ENCODE peak calls at places on chromosome 9, in ten cellular contexts. One of them, this sample, is unnamed.

GRCh38 chr9:38707885-38708640 is 11.9 kb downstream of the FAM240B start:
- DNase-seq in astrocyte: no peak
- DNase-seq in mesendoderm: peak; percentile 74
- DNase-seq in GM23248: no peak
- DNase-seq in SK-N-SH: no peak
- DNase-seq in OCI-LY7: peak; percentile 2
- DNase-seq in neural progenitor cell: peak; percentile 49
- DNase-seq in PC-3: peak; percentile 29
- DNase-seq in Karpas-422: peak; percentile 64
- DNase-seq in A549: peak; percentile 57
- DNase-seq in this sample: no peak

GRCh38 chr9:100063185-100063584 is 35.6 kb downstream of the ERP44 start:
- DNase-seq in SK-N-SH: no peak
- DNase-seq in A549: no peak
- DNase-seq in PC-3: no peak
- DNase-seq in mesendoderm: peak; percentile 75
- DNase-seq in astrocyte: no peak
- DNase-seq in neural progenitor cell: no peak
- DNase-seq in Karpas-422: no peak
- DNase-seq in OCI-LY7: no peak
- DNase-seq in GM23248: no peak
- DNase-seq in this sample: no peak

GRCh38 chr9:35811364-35812024 is 568 bp downstream of the SPAG8 start:
- DNase-seq in GM23248: peak; percentile 52
- DNase-seq in neural progenitor cell: no peak
- DNase-seq in PC-3: no peak
- DNase-seq in Karpas-422: no peak
- DNase-seq in mesendoderm: no peak
- DNase-seq in SK-N-SH: no peak
- DNase-seq in OCI-LY7: no peak
- DNase-seq in astrocyte: no peak
- DNase-seq in A549: no peak
- DNase-seq in this sample: peak; percentile 73

GRCh38 chr9:7358876-7359275 is 440.7 kb downstream of the DMAC1 start:
- DNase-seq in GM23248: no peak
- DNase-seq in A549: no peak
- DNase-seq in OCI-LY7: no peak
- DNase-seq in astrocyte: no peak
- DNase-seq in mesendoderm: peak; percentile 22
- DNase-seq in SK-N-SH: no peak
- DNase-seq in PC-3: no peak
- DNase-seq in Karpas-422: no peak
- DNase-seq in neural progenitor cell: peak; percentile 24
- DNase-seq in this sample: no peak

GRCh38 chr9:115838417-115838816 is 315.2 kb upstream of the PAPPA start:
- DNase-seq in SK-N-SH: no peak
- DNase-seq in neural progenitor cell: no peak
- DNase-seq in PC-3: no peak
- DNase-seq in Karpas-422: no peak
- DNase-seq in mesendoderm: no peak
- DNase-seq in OCI-LY7: no peak
- DNase-seq in A549: no peak
- DNase-seq in astrocyte: no peak
- DNase-seq in GM23248: no peak
- DNase-seq in this sample: no peak

GRCh38 chr9:83537331-83538171 is 650 bp downstream of the FRMD3 start:
- DNase-seq in mesendoderm: peak; percentile 29
- DNase-seq in A549: peak; percentile 7
- DNase-seq in neural progenitor cell: peak; percentile 66
- DNase-seq in Karpas-422: no peak
- DNase-seq in GM23248: peak; percentile 27
- DNase-seq in SK-N-SH: peak; percentile 47
- DNase-seq in OCI-LY7: no peak
- DNase-seq in astrocyte: peak; percentile 1
- DNase-seq in PC-3: no peak
- DNase-seq in this sample: no peak

GRCh38 chr9:120916573-120916972 is 10.0 kb downstream of the TRAF1 start:
- DNase-seq in A549: no peak
- DNase-seq in PC-3: no peak
- DNase-seq in SK-N-SH: peak; percentile 78
- DNase-seq in astrocyte: no peak
- DNase-seq in Karpas-422: no peak
- DNase-seq in OCI-LY7: no peak
- DNase-seq in mesendoderm: no peak
- DNase-seq in GM23248: peak; percentile 71
- DNase-seq in neural progenitor cell: no peak
- DNase-seq in this sample: no peak

GRCh38 chr9:88741335-88741734 is 206.4 kb downstream of the NXNL2 start:
- DNase-seq in SK-N-SH: no peak
- DNase-seq in PC-3: peak; percentile 17
- DNase-seq in Karpas-422: peak; percentile 82
- DNase-seq in A549: peak; percentile 44
- DNase-seq in OCI-LY7: peak; percentile 18
- DNase-seq in astrocyte: no peak
- DNase-seq in GM23248: no peak
- DNase-seq in mesendoderm: peak; percentile 55
- DNase-seq in neural progenitor cell: peak; percentile 31
- DNase-seq in this sample: peak; percentile 47

GRCh38 chr9:77562021-77562748 is 85.9 kb downstream of the GNA14 start:
- DNase-seq in A549: no peak
- DNase-seq in OCI-LY7: no peak
- DNase-seq in PC-3: no peak
- DNase-seq in neural progenitor cell: no peak
- DNase-seq in astrocyte: no peak
- DNase-seq in Karpas-422: peak; percentile 63
- DNase-seq in GM23248: no peak
- DNase-seq in SK-N-SH: no peak
- DNase-seq in mesendoderm: no peak
- DNase-seq in this sample: no peak

GRCh38 chr9:77561321-77562020 is 86.7 kb downstream of the GNA14 start:
- DNase-seq in OCI-LY7: no peak
- DNase-seq in Karpas-422: peak; percentile 62
- DNase-seq in A549: no peak
- DNase-seq in neural progenitor cell: no peak
- DNase-seq in GM23248: no peak
- DNase-seq in astrocyte: no peak
- DNase-seq in PC-3: no peak
- DNase-seq in mesendoderm: no peak
- DNase-seq in SK-N-SH: no peak
- DNase-seq in this sample: no peak

DNA sequence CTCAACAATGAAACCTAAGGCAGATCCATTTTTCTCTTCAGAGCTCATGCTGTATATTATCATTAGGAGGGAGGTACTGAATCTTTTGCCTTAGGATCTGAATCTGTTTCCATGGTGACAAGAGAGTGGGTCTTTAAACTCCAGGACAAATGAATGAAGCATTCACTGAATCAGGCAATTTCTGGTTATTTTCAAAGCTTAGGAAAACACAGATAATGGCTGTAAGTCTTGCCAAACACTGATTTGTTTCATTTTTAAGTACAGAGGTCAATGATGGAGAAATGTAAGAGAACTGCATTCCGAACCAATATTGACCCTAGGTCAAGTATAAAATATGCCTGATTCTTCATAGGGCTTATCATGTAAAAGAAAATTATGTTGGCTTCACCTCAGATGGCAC is 84.9 kb downstream of the GNA14 start:
- DNase-seq in mesendoderm: no peak
- DNase-seq in GM23248: no peak
- DNase-seq in OCI-LY7: no peak
- DNase-seq in PC-3: no peak
- DNase-seq in Karpas-422: no peak
- DNase-seq in A549: no peak
- DNase-seq in astrocyte: no peak
- DNase-seq in neural progenitor cell: no peak
- DNase-seq in SK-N-SH: peak; percentile 17
- DNase-seq in this sample: no peak
- H3K27ac ChIP-seq in mesendoderm: no peak overlapping the region
- H3K27ac ChIP-seq in GM23248: no peak overlapping the region
- H3K27ac ChIP-seq in OCI-LY7: no peak overlapping the region
- H3K27ac ChIP-seq in PC-3: no peak overlapping the region
- H3K27ac ChIP-seq in Karpas-422: peak overlapping the region; percentile 41
- H3K27ac ChIP-seq in A549: no peak overlapping the region
- H3K27ac ChIP-seq in astrocyte: no peak overlapping the region
- H3K27ac ChIP-seq in neural progenitor cell: no peak overlapping the region
- H3K27ac ChIP-seq in SK-N-SH: no peak overlapping the region
- H3K27ac ChIP-seq in this sample: no peak overlapping the region

GRCh38 chr9:128552744-128553221 is 396 bp downstream of the SPTAN1 start:
- DNase-seq in A549: peak; percentile 24
- DNase-seq in SK-N-SH: peak; percentile 80
- DNase-seq in GM23248: peak; percentile 72
- DNase-seq in OCI-LY7: peak; percentile 68
- DNase-seq in mesendoderm: peak; percentile 65
- DNase-seq in neural progenitor cell: peak; percentile 86
- DNase-seq in PC-3: peak; percentile 14
- DNase-seq in Karpas-422: peak; percentile 81
- DNase-seq in astrocyte: no peak
- DNase-seq in this sample: peak; percentile 86

GRCh38 chr9:128550226-128550625 is 2.2 kb upstream of the SPTAN1 start:
- DNase-seq in GM23248: peak; percentile 30
- DNase-seq in OCI-LY7: no peak
- DNase-seq in PC-3: no peak
- DNase-seq in A549: no peak
- DNase-seq in neural progenitor cell: no peak
- DNase-seq in Karpas-422: peak; percentile 40
- DNase-seq in astrocyte: no peak
- DNase-seq in mesendoderm: peak; percentile 70
- DNase-seq in SK-N-SH: no peak
- DNase-seq in this sample: no peak

GRCh38 chr9:128550770-128551651 is 1.4 kb upstream of the SPTAN1 start:
- DNase-seq in OCI-LY7: no peak
- DNase-seq in PC-3: no peak
- DNase-seq in mesendoderm: peak; percentile 51
- DNase-seq in GM23248: peak; percentile 75
- DNase-seq in neural progenitor cell: peak; percentile 88
- DNase-seq in A549: no peak
- DNase-seq in Karpas-422: peak; percentile 48
- DNase-seq in astrocyte: peak; percentile 57
- DNase-seq in SK-N-SH: no peak
- DNase-seq in this sample: peak; percentile 26

GRCh38 chr9:128552153-128552743 is at the start of gene SPTAN1:
- DNase-seq in astrocyte: peak; percentile 79
- DNase-seq in OCI-LY7: peak; percentile 94
- DNase-seq in PC-3: peak; percentile 85
- DNase-seq in A549: peak; percentile 87
- DNase-seq in mesendoderm: peak; percentile 92
- DNase-seq in neural progenitor cell: peak; percentile 96
- DNase-seq in GM23248: peak; percentile 96
- DNase-seq in Karpas-422: peak; percentile 98
- DNase-seq in SK-N-SH: peak; percentile 99
- DNase-seq in this sample: peak; percentile 98

DNA sequence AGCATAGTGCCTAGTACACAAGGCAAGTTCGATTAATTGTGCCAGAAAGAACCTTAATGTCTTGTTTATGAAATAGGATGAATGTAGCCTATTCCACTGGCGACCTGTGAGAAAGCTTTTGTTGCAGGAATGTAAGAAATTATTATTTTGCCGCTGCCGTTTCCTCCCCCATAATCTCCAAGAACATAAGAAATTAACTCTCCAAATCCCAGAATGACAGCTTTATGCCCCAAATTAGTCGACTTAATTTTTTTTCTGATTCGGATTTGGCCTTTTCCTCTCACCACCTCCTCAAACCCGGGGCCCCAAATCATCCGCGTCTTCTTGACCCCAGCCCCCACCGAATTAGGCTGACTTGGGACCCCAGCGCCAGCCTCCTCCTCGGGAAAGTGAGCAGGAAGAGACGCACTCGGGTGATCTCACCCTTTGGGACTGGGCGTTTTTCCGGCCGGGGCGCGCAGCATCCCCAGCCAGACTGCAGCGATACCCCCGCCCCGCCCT is 685 bp upstream of the SPTAN1 start:
- DNase-seq in SK-N-SH: no peak
- DNase-seq in PC-3: peak; percentile 73
- DNase-seq in astrocyte: no peak
- DNase-seq in OCI-LY7: no peak
- DNase-seq in A549: no peak
- DNase-seq in mesendoderm: peak; percentile 93
- DNase-seq in neural progenitor cell: no peak
- DNase-seq in Karpas-422: no peak
- DNase-seq in GM23248: no peak
- DNase-seq in this sample: peak; percentile 58
- H3K4me2 ChIP-seq in SK-N-SH: peak overlapping the region; percentile 87
- H3K4me2 ChIP-seq in PC-3: peak overlapping the region; percentile 82
- H3K4me2 ChIP-seq in astrocyte: peak overlapping the region; percentile 95
- H3K4me2 ChIP-seq in OCI-LY7: peak overlapping the region; percentile 86
- H3K4me2 ChIP-seq in A549: peak overlapping the region; percentile 91
- H3K4me2 ChIP-seq in mesendoderm: peak overlapping the region; percentile 73
- H3K4me2 ChIP-seq in neural progenitor cell: peak overlapping the region; percentile 84
- H3K4me2 ChIP-seq in Karpas-422: peak overlapping the region; percentile 100
- H3K4me2 ChIP-seq in GM23248: peak overlapping the region; percentile 99
- H3K4me2 ChIP-seq in this sample: peak overlapping the region; percentile 90

GRCh38 chr9:110049699-110050450 is 158.1 kb downstream of the C9orf152 start:
- DNase-seq in PC-3: peak; percentile 30
- DNase-seq in GM23248: peak; percentile 70
- DNase-seq in Karpas-422: peak; percentile 48
- DNase-seq in SK-N-SH: peak; percentile 65
- DNase-seq in A549: no peak
- DNase-seq in mesendoderm: peak; percentile 62
- DNase-seq in neural progenitor cell: peak; percentile 55
- DNase-seq in astrocyte: no peak
- DNase-seq in OCI-LY7: peak; percentile 54
- DNase-seq in this sample: peak; percentile 58

GRCh38 chr9:110048473-110048975 is 159.4 kb downstream of the C9orf152 start:
- DNase-seq in A549: peak; percentile 47
- DNase-seq in GM23248: peak; percentile 85
- DNase-seq in SK-N-SH: peak; percentile 85
- DNase-seq in mesendoderm: peak; percentile 79
- DNase-seq in OCI-LY7: peak; percentile 88
- DNase-seq in Karpas-422: peak; percentile 85
- DNase-seq in neural progenitor cell: peak; percentile 89
- DNase-seq in PC-3: peak; percentile 65
- DNase-seq in astrocyte: peak; percentile 75
- DNase-seq in this sample: peak; percentile 93

GRCh38 chr9:110047955-110048472 is 159.9 kb downstream of the C9orf152 start:
- DNase-seq in astrocyte: no peak
- DNase-seq in Karpas-422: no peak
- DNase-seq in mesendoderm: peak; percentile 51
- DNase-seq in GM23248: no peak
- DNase-seq in A549: no peak
- DNase-seq in OCI-LY7: peak; percentile 61
- DNase-seq in PC-3: no peak
- DNase-seq in SK-N-SH: peak; percentile 58
- DNase-seq in neural progenitor cell: peak; percentile 72
- DNase-seq in this sample: no peak

GRCh38 chr9:110048976-110049698 is 158.8 kb downstream of the C9orf152 start:
- DNase-seq in Karpas-422: peak; percentile 44
- DNase-seq in neural progenitor cell: peak; percentile 38
- DNase-seq in OCI-LY7: peak; percentile 36
- DNase-seq in astrocyte: no peak
- DNase-seq in SK-N-SH: peak; percentile 65
- DNase-seq in mesendoderm: peak; percentile 59
- DNase-seq in PC-3: peak; percentile 35
- DNase-seq in A549: no peak
- DNase-seq in GM23248: peak; percentile 66
- DNase-seq in this sample: peak; percentile 79

GRCh38 chr9:110047232-110047954 is 160.6 kb downstream of the C9orf152 start:
- DNase-seq in A549: no peak
- DNase-seq in neural progenitor cell: peak; percentile 15
- DNase-seq in GM23248: no peak
- DNase-seq in mesendoderm: peak; percentile 66
- DNase-seq in Karpas-422: no peak
- DNase-seq in PC-3: no peak
- DNase-seq in astrocyte: no peak
- DNase-seq in OCI-LY7: no peak
- DNase-seq in SK-N-SH: no peak
- DNase-seq in this sample: no peak
- H3K27ac ChIP-seq in A549: no peak overlapping the region
- H3K27ac ChIP-seq in neural progenitor cell: no peak overlapping the region
- H3K27ac ChIP-seq in GM23248: no peak overlapping the region
- H3K27ac ChIP-seq in mesendoderm: no peak overlapping the region
- H3K27ac ChIP-seq in Karpas-422: no peak overlapping the region
- H3K27ac ChIP-seq in PC-3: no peak overlapping the region
- H3K27ac ChIP-seq in astrocyte: no peak overlapping the region
- H3K27ac ChIP-seq in OCI-LY7: peak overlapping the region; percentile 45
- H3K27ac ChIP-seq in SK-N-SH: no peak overlapping the region
- H3K27ac ChIP-seq in this sample: no peak overlapping the region

GRCh38 chr9:70987986-70988385 is 133.4 kb downstream of the TRPM3 start:
- DNase-seq in SK-N-SH: no peak
- DNase-seq in OCI-LY7: no peak
- DNase-seq in astrocyte: peak; percentile 64
- DNase-seq in PC-3: no peak
- DNase-seq in Karpas-422: no peak
- DNase-seq in neural progenitor cell: no peak
- DNase-seq in mesendoderm: no peak
- DNase-seq in A549: no peak
- DNase-seq in GM23248: peak; percentile 87
- DNase-seq in this sample: peak; percentile 23

GRCh38 chr9:70983723-70984280 is 137.6 kb downstream of the TRPM3 start:
- DNase-seq in A549: no peak
- DNase-seq in neural progenitor cell: no peak
- DNase-seq in mesendoderm: no peak
- DNase-seq in SK-N-SH: no peak
- DNase-seq in GM23248: no peak
- DNase-seq in astrocyte: no peak
- DNase-seq in OCI-LY7: no peak
- DNase-seq in PC-3: no peak
- DNase-seq in Karpas-422: no peak
- DNase-seq in this sample: no peak

GRCh38 chr9:70986984-70987383 is 134.4 kb downstream of the TRPM3 start:
- DNase-seq in neural progenitor cell: no peak
- DNase-seq in astrocyte: no peak
- DNase-seq in A549: no peak
- DNase-seq in PC-3: no peak
- DNase-seq in SK-N-SH: no peak
- DNase-seq in GM23248: no peak
- DNase-seq in OCI-LY7: no peak
- DNase-seq in mesendoderm: no peak
- DNase-seq in Karpas-422: no peak
- DNase-seq in this sample: no peak

GRCh38 chr9:70988551-70988950 is 132.9 kb downstream of the TRPM3 start:
- DNase-seq in astrocyte: no peak
- DNase-seq in mesendoderm: no peak
- DNase-seq in OCI-LY7: no peak
- DNase-seq in SK-N-SH: no peak
- DNase-seq in A549: no peak
- DNase-seq in PC-3: no peak
- DNase-seq in GM23248: peak; percentile 34
- DNase-seq in neural progenitor cell: no peak
- DNase-seq in Karpas-422: no peak
- DNase-seq in this sample: no peak
- H3K4me2 ChIP-seq in astrocyte: no peak overlapping the region
- H3K4me2 ChIP-seq in mesendoderm: no peak overlapping the region
- H3K4me2 ChIP-seq in OCI-LY7: no peak overlapping the region
- H3K4me2 ChIP-seq in SK-N-SH: no peak overlapping the region
- H3K4me2 ChIP-seq in A549: no peak overlapping the region
- H3K4me2 ChIP-seq in PC-3: no peak overlapping the region
- H3K4me2 ChIP-seq in GM23248: peak overlapping the region; percentile 47
- H3K4me2 ChIP-seq in neural progenitor cell: peak overlapping the region; percentile 20
- H3K4me2 ChIP-seq in Karpas-422: no peak overlapping the region
- H3K4me2 ChIP-seq in this sample: peak overlapping the region; percentile 36

This sample was measured in osteoblast.